ENCODE peak calls at places on chromosome 14, in ten cellular contexts. S is spleen, G is A549, L is lower leg skin, W is stomach, R is H1, Y is IMR-90, X is vagina, K is suprapubic skin, D is right lobe of liver. N is an unnamed sample.

GRCh38 chr14:31297701-31298344 is 90.2 kb upstream of the HECTD1 start:
- DNase-seq in S (no peak), L (no peak), Y (peak), X (no peak), W (no peak), D (no peak), R (no peak), K (no peak), G (no peak), N (peak)

GRCh38 chr14:74249433-74250375 is 10.5 kb downstream of the VSX2 start:
- DNase-seq in K (no peak), G (no peak), S (no peak), W (no peak), Y (no peak), R (no peak), X (no peak), L (no peak), D (no peak), N (no peak)

GRCh38 chr14:54818201-54819133 is 84.2 kb downstream of the GCH1 start:
- DNase-seq in L (no peak), D (no peak), W (no peak), R (no peak), X (no peak), K (no peak), S (no peak), Y (peak), G (no peak), N (peak)

GRCh38 chr14:65034021-65034420 is 47.3 kb downstream of the FNTB start:
- DNase-seq in K (no peak), G (no peak), L (no peak), W (no peak), Y (no peak), X (no peak), R (no peak), D (no peak), S (no peak), N (no peak)

GRCh38 chr14:50791201-50791600 is 39.8 kb downstream of the NIN start:
- DNase-seq in R (no peak), Y (no peak), S (no peak), G (no peak), W (no peak), D (no peak), L (no peak), K (no peak), X (no peak), N (no peak)

GRCh38 chr14:31560759-31561154 is 447 bp upstream of the NUBPL start:
- DNase-seq in R (no peak), X (no peak), G (no peak), Y (no peak), K (no peak), D (no peak), L (no peak), S (no peak), W (no peak), N (no peak)

GRCh38 chr14:50335389-50335788 is 23.3 kb downstream of the DMAC2L start:
- DNase-seq in L (peak), K (no peak), D (no peak), Y (peak), S (no peak), W (no peak), X (no peak), G (no peak), R (no peak), N (no peak)

GRCh38 chr14:44616204-44616603 is 109.1 kb upstream of the FSCB start:
- DNase-seq in W (no peak), L (no peak), Y (no peak), S (no peak), K (no peak), R (no peak), D (no peak), X (no peak), G (no peak), N (no peak)

GRCh38 chr14:89219056-89219455 is 198.0 kb downstream of the FOXN3 start:
- DNase-seq in R (no peak), D (no peak), W (no peak), K (no peak), X (no peak), S (no peak), L (no peak), Y (no peak), G (no peak), N (no peak)

GRCh38 chr14:23352506-23353432 is at the start of gene SLC22A17:
- DNase-seq in W (peak), Y (peak), L (peak), G (peak), D (peak), K (no peak), R (peak), S (peak), X (peak), N (peak)

GRCh38 chr14:60061371-60061770 is 30.4 kb upstream of the PCNX4 start:
- DNase-seq in W (no peak), Y (no peak), K (no peak), X (no peak), G (no peak), S (no peak), R (no peak), D (no peak), L (no peak), N (no peak)

GRCh38 chr14:97458302-97459137 is 661.3 kb downstream of the VRK1 start:
- DNase-seq in X (no peak), G (no peak), D (no peak), L (no peak), R (peak), W (peak), K (no peak), S (peak), Y (no peak), N (no peak)

GRCh38 chr14:65210118-65210826 is 108.0 kb upstream of the MAX start:
- DNase-seq in S (no peak), L (no peak), K (no peak), D (no peak), W (no peak), G (no peak), Y (peak), X (no peak), R (no peak), N (no peak)

GRCh38 chr14:28754209-28754985 is 12.2 kb upstream of the FOXG1 start:
- DNase-seq in L (no peak), Y (peak), S (no peak), W (no peak), K (no peak), R (no peak), X (no peak), D (no peak), G (peak), N (no peak)

GRCh38 chr14:105116451-105117256 is 51.4 kb upstream of the GPR132 start:
- DNase-seq in W (no peak), L (no peak), D (peak), R (no peak), S (no peak), X (peak), Y (no peak), K (peak), G (no peak), N (no peak)

GRCh38 chr14:53470351-53471043 is 317.4 kb upstream of the DDHD1 start:
- DNase-seq in L (no peak), X (no peak), S (no peak), Y (peak), R (no peak), W (no peak), G (no peak), D (peak), K (no peak), N (no peak)

GRCh38 chr14:75280831-75281690 is 2.4 kb downstream of the FOS start:
- DNase-seq in G (no peak), Y (peak), X (no peak), W (no peak), R (no peak), D (peak), S (peak), K (no peak), L (no peak), N (no peak)

GRCh38 chr14:71905031-71905430 is 27.2 kb upstream of the RGS6 start:
- DNase-seq in D (no peak), W (no peak), L (no peak), X (no peak), K (no peak), Y (no peak), G (no peak), R (no peak), S (no peak), N (no peak)

GRCh38 chr14:21097616-21098133 is 780 bp downstream of the ZNF219 start:
- DNase-seq in X (no peak), D (no peak), Y (no peak), W (no peak), G (no peak), L (no peak), S (peak), R (no peak), K (no peak), N (no peak)

GRCh38 chr14:22598099-22598895 is at the start of gene ABHD4:
- DNase-seq in D (peak), W (peak), G (peak), Y (peak), X (no peak), S (peak), K (peak), R (peak), L (peak), N (peak)

GRCh38 chr14:24831677-24832076 is 197.7 kb upstream of the GZMB start:
- DNase-seq in D (no peak), X (no peak), G (no peak), Y (no peak), R (no peak), L (no peak), S (no peak), K (no peak), W (no peak), N (no peak)

GRCh38 chr14:89911018-89911919 is 43.3 kb downstream of the EFCAB11 start:
- DNase-seq in X (no peak), Y (peak), D (peak), L (peak), G (no peak), R (peak), K (no peak), S (no peak), W (peak), N (no peak)

GRCh38 chr14:34232790-34233189 is 229.2 kb downstream of the SPTSSA start:
- DNase-seq in Y (no peak), X (no peak), R (no peak), L (no peak), W (no peak), G (no peak), D (no peak), S (no peak), K (no peak), N (no peak)

GRCh38 chr14:47277703-47278102 is 397.7 kb downstream of the MDGA2 start:
- DNase-seq in L (no peak), G (no peak), X (no peak), D (no peak), Y (no peak), R (no peak), S (no peak), K (no peak), W (no peak), N (no peak)

GRCh38 chr14:92586001-92586947 is 72.7 kb downstream of the RIN3 start:
- DNase-seq in W (no peak), X (no peak), G (no peak), L (no peak), Y (peak), R (no peak), K (no peak), S (peak), D (no peak), N (peak)

GRCh38 chr14:91286530-91286937 is 42.0 kb upstream of the GPR68 start:
- DNase-seq in S (peak), Y (peak), R (peak), X (no peak), D (peak), G (peak), W (peak), L (peak), K (no peak), N (peak)

GRCh38 chr14:87901196-87901595 is 91.8 kb downstream of the GALC start:
- DNase-seq in D (no peak), S (no peak), G (no peak), X (no peak), L (no peak), Y (no peak), K (no peak), W (no peak), R (no peak), N (no peak)

GRCh38 chr14:89330236-89331002 is 86.6 kb downstream of the FOXN3 start:
- DNase-seq in Y (peak), K (no peak), S (no peak), D (no peak), X (peak), R (no peak), W (no peak), L (peak), G (no peak), N (no peak)

GRCh38 chr14:82855912-82856381 is 1322.3 kb upstream of the SEL1L start:
- DNase-seq in D (no peak), R (no peak), L (no peak), K (no peak), X (no peak), S (no peak), W (no peak), Y (peak), G (no peak), N (no peak)

GRCh38 chr14:94388027-94388895 is at the start of gene SERPINA1:
- DNase-seq in Y (peak), D (peak), S (no peak), R (no peak), L (no peak), G (no peak), W (peak), X (no peak), K (no peak), N (no peak)

GRCh38 chr14:78970677-78971076 is 800.5 kb downstream of the NRXN3 start:
- DNase-seq in D (no peak), R (no peak), G (no peak), Y (no peak), W (no peak), X (no peak), S (no peak), K (no peak), L (no peak), N (no peak)

GRCh38 chr14:20412422-20412821 is 879 bp downstream of the TEP1 start:
- DNase-seq in D (no peak), L (no peak), K (no peak), G (no peak), S (no peak), X (no peak), Y (no peak), R (no peak), W (no peak), N (no peak)

GRCh38 chr14:76313861-76314260 is 62.1 kb upstream of the ESRRB start:
- DNase-seq in Y (no peak), X (no peak), W (no peak), R (no peak), K (no peak), L (no peak), D (no peak), S (no peak), G (no peak), N (no peak)

GRCh38 chr14:76311410-76311758 is 64.6 kb upstream of the ESRRB start:
- DNase-seq in Y (no peak), W (no peak), R (peak), K (peak), L (no peak), D (no peak), S (no peak), X (no peak), G (no peak), N (no peak)

GRCh38 chr14:76312821-76313220 is 63.1 kb upstream of the ESRRB start:
- DNase-seq in X (no peak), L (no peak), K (no peak), G (no peak), D (no peak), R (no peak), Y (no peak), W (no peak), S (no peak), N (no peak)

GRCh38 chr14:76314521-76314951 is 61.4 kb upstream of the ESRRB start:
- DNase-seq in W (no peak), S (no peak), X (no peak), G (no peak), Y (no peak), D (no peak), L (no peak), K (no peak), R (peak), N (no peak)

GRCh38 chr14:76313303-76313702 is 62.6 kb upstream of the ESRRB start:
- DNase-seq in D (no peak), R (no peak), X (no peak), G (no peak), W (no peak), Y (no peak), K (no peak), S (no peak), L (no peak), N (no peak)
- TF ChIP-seq POLR2A in D (no peak), R (no peak), X (no peak), G (no peak), W (no peak), Y (no peak), K (no peak), S (no peak), L (no peak), N (no peak)

GRCh38 chr14:103700753-103701490 is 14.3 kb downstream of the XRCC3 start:
- DNase-seq in D (peak), R (no peak), W (no peak), L (no peak), K (no peak), G (no peak), S (peak), X (no peak), Y (no peak), N (no peak)

GRCh38 chr14:103702497-103703432 is 12.5 kb downstream of the XRCC3 start:
- DNase-seq in D (no peak), R (no peak), Y (no peak), W (no peak), X (no peak), L (no peak), S (peak), K (no peak), G (no peak), N (no peak)

GRCh38 chr14:103699901-103700752 is 15.1 kb downstream of the XRCC3 start:
- DNase-seq in D (peak), G (no peak), R (no peak), L (no peak), S (peak), W (no peak), K (no peak), Y (no peak), X (no peak), N (no peak)

GRCh38 chr14:103703433-103704385 is 11.5 kb downstream of the XRCC3 start:
- DNase-seq in W (no peak), L (no peak), G (no peak), Y (no peak), K (no peak), S (peak), R (no peak), X (no peak), D (no peak), N (no peak)

GRCh38 chr14:103702095-103702494 is 13.2 kb downstream of the XRCC3 start:
- DNase-seq in S (peak), X (no peak), G (no peak), D (no peak), K (no peak), R (no peak), L (no peak), W (no peak), Y (no peak), N (no peak)
- TF ChIP-seq POLR2A in S (no peak), X (no peak), G (no peak), D (no peak), K (no peak), R (no peak), L (no peak), W (no peak), Y (no peak), N (no peak)

DNA sequence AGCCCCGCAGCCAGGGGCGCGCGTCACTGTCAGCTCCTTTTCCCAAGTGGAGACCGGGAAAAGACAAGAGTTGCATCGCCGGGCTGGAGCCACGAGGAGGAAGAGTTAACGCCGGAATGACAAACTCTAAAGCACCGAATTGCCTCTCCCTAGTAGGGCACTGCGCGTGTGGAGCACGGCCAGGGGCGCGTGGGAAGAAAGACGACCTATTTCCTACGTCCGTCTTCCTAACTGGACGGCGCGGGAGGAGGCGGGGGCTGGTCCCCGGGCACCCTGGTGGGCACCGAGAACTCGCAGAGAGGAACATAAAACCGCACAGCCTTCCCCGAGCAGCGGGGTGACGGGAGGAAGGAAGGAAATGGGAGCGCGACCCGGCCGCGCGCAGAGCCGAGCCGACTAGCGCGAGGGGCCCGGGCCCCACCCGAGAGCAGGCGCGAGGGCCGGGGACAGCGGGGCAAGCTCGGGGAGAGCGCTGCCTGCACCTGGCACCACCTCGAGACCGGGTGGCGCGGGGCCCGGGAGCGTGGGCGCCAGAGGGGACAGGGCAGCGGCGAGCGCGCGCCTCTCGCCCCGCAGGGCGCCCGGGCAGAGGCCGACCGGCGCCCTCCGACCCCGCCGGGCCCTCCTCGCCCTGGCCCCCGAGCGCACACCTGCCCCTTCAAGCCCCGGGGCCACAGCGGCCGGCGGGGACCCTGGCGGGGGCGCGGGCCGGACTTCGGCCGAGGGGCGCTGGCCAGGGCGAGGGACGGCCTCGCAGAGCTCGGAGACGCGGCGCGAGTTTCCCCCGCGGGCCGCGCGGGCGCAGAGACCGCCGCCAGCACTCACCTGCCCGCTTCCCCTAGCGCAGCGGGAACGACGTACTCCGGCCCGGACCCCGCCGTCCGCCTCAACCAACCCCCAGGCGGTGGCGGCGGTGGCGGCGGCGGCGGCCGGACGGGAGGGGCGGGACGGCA is 480 bp downstream of the SETD3 start:
- DNase-seq in W (peak), Y (peak), X (no peak), K (peak), S (peak), R (no peak), D (peak), G (peak), L (peak), N (peak)
- TF ChIP-seq POLR2A in W (no peak), Y (peak), X (peak), K (peak), S (no peak), R (no peak), D (peak), G (peak), L (no peak), N (peak)

DNA sequence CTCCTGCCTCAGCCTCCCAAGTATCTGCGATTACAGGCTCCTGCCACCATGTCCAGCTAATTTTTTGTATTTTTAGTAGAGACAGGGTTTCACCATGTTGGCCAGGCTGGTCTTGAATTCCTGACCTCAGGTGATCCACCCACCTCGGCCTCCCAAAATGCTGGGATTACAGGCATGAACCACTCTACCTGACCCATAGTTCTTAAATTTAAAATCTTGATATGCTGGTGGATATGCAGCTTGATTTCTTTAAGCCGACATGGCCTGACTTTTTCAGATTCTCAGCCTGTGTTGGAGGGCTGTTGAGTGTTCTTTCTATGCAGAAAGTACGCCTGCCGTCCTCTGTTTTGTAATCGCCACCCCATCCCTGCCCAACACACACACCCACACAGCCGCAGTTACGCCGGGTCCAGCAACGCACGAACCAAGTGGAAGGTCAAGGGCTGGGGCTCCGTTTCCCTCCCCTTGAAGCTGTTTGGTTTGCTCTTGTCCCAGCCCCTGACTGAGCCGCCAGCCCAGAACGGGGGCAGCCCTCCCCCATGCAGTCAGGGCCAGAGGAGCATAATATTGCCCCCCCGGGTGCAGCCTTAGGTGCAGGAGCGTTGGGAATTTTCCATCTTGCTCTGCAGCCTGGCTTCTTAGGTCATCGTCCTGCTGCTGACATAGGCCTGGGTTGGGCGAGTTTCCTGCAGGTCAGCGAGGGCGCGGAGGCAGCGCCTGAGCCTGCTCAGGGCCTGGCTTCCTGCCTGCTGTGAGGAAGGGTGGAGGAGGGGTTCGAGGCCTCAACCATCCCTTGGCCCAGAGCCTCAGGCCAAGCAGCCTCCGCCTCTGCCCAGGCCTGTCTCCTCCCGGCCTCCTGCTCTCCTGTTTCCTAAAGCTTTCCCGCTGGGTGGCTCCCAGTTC is 44.2 kb downstream of the PSMA6 start:
- DNase-seq in R (peak), Y (peak), W (peak), K (peak), L (peak), G (peak), D (peak), S (peak), X (peak), N (no peak)
- TF ChIP-seq POLR2A in R (no peak), Y (no peak), W (no peak), K (peak), L (no peak), G (no peak), D (peak), S (no peak), X (no peak), N (no peak)

N was measured in H54.